ENCODE peak calls at places on chromosomes 16 and 17, in nine cellular contexts. J, X, R, Q, T, P, U, N and M are unnamed samples.

GRCh38 chr17:45852535-45853297 is 8.0 kb downstream of the SPPL2C start:
- DNase-seq in J (peak; percentile 81), X (peak; percentile 62), R (peak; percentile 74), Q (peak; percentile 48), T (peak; percentile 17), P (peak; percentile 73), U (no peak), N (peak; percentile 24), M (no peak)

GRCh38 chr17:68684860-68685493 is 83.8 kb upstream of the FAM20A start:
- DNase-seq in J (no peak), X (no peak), R (no peak), Q (no peak), T (no peak), P (no peak), U (no peak), N (no peak), M (no peak)

GRCh38 chr17:16652847-16653366 is 743 bp downstream of the ZNF624 start:
- DNase-seq in J (peak; percentile 69), X (no peak), R (no peak), Q (no peak), T (no peak), P (no peak), U (no peak), N (no peak), M (no peak)

GRCh38 chr17:46727572-46728348 is 90.7 kb downstream of the WNT3 start:
- DNase-seq in J (no peak), X (no peak), R (peak; percentile 54), Q (no peak), T (no peak), P (no peak), U (no peak), N (peak; percentile 72), M (no peak)

GRCh38 chr16:49150341-49150740 is 131.3 kb downstream of the CBLN1 start:
- DNase-seq in J (no peak), X (no peak), R (no peak), Q (no peak), T (no peak), P (no peak), U (no peak), N (no peak), M (no peak)

GRCh38 chr17:42563950-42564349 is 2.0 kb downstream of the COASY start:
- DNase-seq in J (no peak), X (no peak), R (no peak), Q (no peak), T (no peak), P (no peak), U (no peak), N (no peak), M (peak; percentile 37)

GRCh38 chr17:82350182-82351030 is 8.6 kb upstream of the TEX19 start:
- DNase-seq in J (peak; percentile 75), X (no peak), R (no peak), Q (peak; percentile 59), T (no peak), P (no peak), U (peak; percentile 54), N (peak; percentile 58), M (no peak)

GRCh38 chr17:1590031-1590746 is 27.6 kb upstream of the PITPNA start:
- DNase-seq in J (no peak), X (peak; percentile 64), R (peak; percentile 97), Q (no peak), T (no peak), P (no peak), U (no peak), N (peak; percentile 92), M (peak; percentile 87)

GRCh38 chr16:4800290-4801041 is 2.0 kb downstream of the ROGDI start:
- DNase-seq in J (peak; percentile 84), X (no peak), R (no peak), Q (no peak), T (no peak), P (peak; percentile 84), U (peak; percentile 95), N (no peak), M (peak; percentile 79)

GRCh38 chr16:46714797-46715591 is 25.5 kb downstream of the ORC6 start:
- DNase-seq in J (no peak), X (no peak), R (no peak), Q (no peak), T (no peak), P (no peak), U (no peak), N (no peak), M (no peak)

GRCh38 chr16:63655846-63656245 is 1466.0 kb downstream of the CDH11 start:
- DNase-seq in J (no peak), X (no peak), R (no peak), Q (no peak), T (no peak), P (no peak), U (no peak), N (no peak), M (no peak)

GRCh38 chr16:17939052-17939673 is 397.4 kb downstream of the NPIPA8 start:
- DNase-seq in J (no peak), X (no peak), R (no peak), Q (no peak), T (no peak), P (no peak), U (no peak), N (no peak), M (no peak)

GRCh38 chr17:29570521-29570920 is 2.0 kb downstream of the TP53I13 start:
- DNase-seq in J (no peak), X (no peak), R (no peak), Q (no peak), T (no peak), P (no peak), U (no peak), N (no peak), M (no peak)

GRCh38 chr17:48134912-48135480 is 27.4 kb downstream of the SNX11 start:
- DNase-seq in J (no peak), X (no peak), R (no peak), Q (no peak), T (no peak), P (no peak), U (no peak), N (no peak), M (no peak)

GRCh38 chr16:30187971-30188561 is 4.7 kb downstream of the CORO1A start:
- DNase-seq in J (no peak), X (no peak), R (no peak), Q (no peak), T (no peak), P (no peak), U (no peak), N (no peak), M (no peak)

GRCh38 chr16:12669908-12670307 is 133.8 kb downstream of the CPPED1 start:
- DNase-seq in J (no peak), X (no peak), R (no peak), Q (no peak), T (no peak), P (no peak), U (no peak), N (no peak), M (no peak)

GRCh38 chr17:73211745-73212144 is 18.9 kb downstream of the COG1 start:
- DNase-seq in J (no peak), X (no peak), R (no peak), Q (peak; percentile 71), T (peak; percentile 42), P (no peak), U (no peak), N (no peak), M (no peak)

GRCh38 chr17:4949321-4950074 is 1.2 kb upstream of the PFN1 start:
- DNase-seq in J (peak; percentile 86), X (peak; percentile 68), R (peak; percentile 61), Q (peak; percentile 80), T (no peak), P (no peak), U (peak; percentile 39), N (peak; percentile 69), M (no peak)

GRCh38 chr16:15897386-15897785 is 9.0 kb upstream of the CEP20 start:
- DNase-seq in J (no peak), X (no peak), R (no peak), Q (no peak), T (no peak), P (no peak), U (no peak), N (no peak), M (no peak)

GRCh38 chr16:30569746-30570325 is 1.7 kb downstream of the ZNF688 start:
- DNase-seq in J (no peak), X (no peak), R (no peak), Q (no peak), T (no peak), P (no peak), U (no peak), N (no peak), M (no peak)

GRCh38 chr17:29292992-29293889 is 707 bp downstream of the NUFIP2 start:
- DNase-seq in J (peak; percentile 53), X (peak; percentile 54), R (peak; percentile 67), Q (peak; percentile 68), T (peak; percentile 20), P (peak; percentile 58), U (no peak), N (peak; percentile 24), M (peak; percentile 47)

GRCh38 chr17:2266045-2266864 is 37.3 kb downstream of the SMG6 start:
- DNase-seq in J (no peak), X (no peak), R (no peak), Q (peak; percentile 86), T (peak; percentile 72), P (no peak), U (peak; percentile 53), N (no peak), M (no peak)

GRCh38 chr17:5873781-5874180 is 196.4 kb upstream of the WSCD1 start:
- DNase-seq in J (no peak), X (no peak), R (no peak), Q (no peak), T (no peak), P (no peak), U (no peak), N (no peak), M (no peak)

GRCh38 chr16:4914528-4915225 is 22.3 kb downstream of the PPL start:
- DNase-seq in J (no peak), X (no peak), R (no peak), Q (no peak), T (no peak), P (no peak), U (no peak), N (no peak), M (no peak)

GRCh38 chr17:55426851-55427586 is 5.4 kb upstream of the MMD start:
- DNase-seq in J (no peak), X (no peak), R (no peak), Q (no peak), T (no peak), P (no peak), U (no peak), N (peak; percentile 21), M (no peak)

GRCh38 chr17:82064433-82065192 is 991 bp downstream of the DUS1L start:
- DNase-seq in J (peak; percentile 33), X (no peak), R (no peak), Q (no peak), T (no peak), P (no peak), U (no peak), N (no peak), M (no peak)

GRCh38 chr16:85854935-85855334 is 44.0 kb upstream of the IRF8 start:
- DNase-seq in J (no peak), X (no peak), R (no peak), Q (no peak), T (no peak), P (no peak), U (no peak), N (no peak), M (no peak)

GRCh38 chr16:87496101-87496801 is 3.4 kb upstream of the ZCCHC14 start:
- DNase-seq in J (no peak), X (no peak), R (no peak), Q (peak; percentile 42), T (no peak), P (no peak), U (no peak), N (no peak), M (no peak)

GRCh38 chr16:23948949-23949392 is 113.2 kb downstream of the PRKCB start:
- DNase-seq in J (no peak), X (no peak), R (no peak), Q (peak; percentile 48), T (peak; percentile 26), P (no peak), U (no peak), N (no peak), M (no peak)

GRCh38 chr17:22669721-22670120 is 977.4 kb downstream of the KCNJ18 start:
- DNase-seq in J (no peak), X (no peak), R (no peak), Q (no peak), T (no peak), P (no peak), U (no peak), N (peak; percentile 43), M (no peak)

GRCh38 chr17:8581002-8581658 is 49.4 kb downstream of the MYH10 start:
- DNase-seq in J (no peak), X (no peak), R (no peak), Q (peak; percentile 5), T (no peak), P (no peak), U (no peak), N (no peak), M (no peak)